ENCODE peak calls at places on chromosomes 6 and 20, in nine cellular contexts. K is D721Med, P is lower lobe of right lung, S is hepatocyte, D is GM10248, M is BJ, O is AG10803, U is pancreas, A is AG09319. Y is an unnamed sample.

GRCh38 chr20:44012466-44013226 is 98.0 kb downstream of the TOX2 start:
- DNase-seq in A (no peak), U (no peak), P (no peak), O (no peak), M (no peak), K (no peak), S (no peak), D (no peak), Y (no peak)

GRCh38 chr6:28789553-28790083 is 134.2 kb downstream of the TRIM27 start:
- DNase-seq in U (no peak), D (no peak), O (peak), K (no peak), P (no peak), A (no peak), M (no peak), S (peak), Y (no peak)

GRCh38 chr6:108760158-108761050 is 87.8 kb upstream of the ARMC2 start:
- DNase-seq in O (peak), D (no peak), S (peak), U (peak), A (no peak), K (no peak), P (no peak), M (no peak), Y (no peak)

GRCh38 chr20:53354314-53354713 is 239.3 kb downstream of the ZNF217 start:
- DNase-seq in U (no peak), O (no peak), S (no peak), D (no peak), P (no peak), A (no peak), K (no peak), M (no peak), Y (no peak)

GRCh38 chr6:168192195-168192900 is 113.3 kb upstream of the FRMD1 start:
- DNase-seq in D (no peak), M (no peak), U (no peak), S (no peak), K (no peak), A (no peak), P (no peak), O (no peak), Y (no peak)

GRCh38 chr6:148716811-148717210 is 30.0 kb upstream of the UST start:
- DNase-seq in S (no peak), U (no peak), D (no peak), O (peak), A (no peak), K (no peak), M (no peak), P (no peak), Y (no peak)

GRCh38 chr6:9398794-9399373 is 963.5 kb upstream of the SLC35B3 start:
- DNase-seq in A (no peak), O (peak), S (peak), D (no peak), K (no peak), M (no peak), U (peak), P (no peak), Y (no peak)

GRCh38 chr20:36775196-36775595 is 1.6 kb upstream of the DSN1 start:
- DNase-seq in K (no peak), S (no peak), D (no peak), M (no peak), O (no peak), P (no peak), A (no peak), U (no peak), Y (no peak)

GRCh38 chr6:112360498-112360897 is 13.4 kb downstream of the RFPL4B start:
- DNase-seq in K (no peak), M (no peak), S (no peak), U (no peak), O (peak), A (no peak), D (no peak), P (no peak), Y (no peak)

GRCh38 chr20:47067776-47068175 is 173.1 kb downstream of the EYA2 start:
- DNase-seq in U (no peak), M (no peak), S (no peak), K (no peak), D (no peak), O (no peak), A (no peak), P (no peak), Y (no peak)

GRCh38 chr6:27814665-27815424 is 97.4 kb downstream of the OR2B2 start:
- DNase-seq in K (no peak), U (peak), M (peak), A (peak), O (peak), S (peak), D (peak), P (no peak), Y (peak)

GRCh38 chr20:31543966-31544598 is 29.8 kb downstream of the HM13 start:
- DNase-seq in A (peak), U (no peak), S (peak), O (peak), D (no peak), P (no peak), M (peak), K (no peak), Y (no peak)

GRCh38 chr6:3268680-3269079 is 9.9 kb downstream of the PSMG4 start:
- DNase-seq in M (no peak), U (no peak), P (no peak), D (no peak), A (no peak), S (no peak), O (no peak), K (no peak), Y (no peak)

GRCh38 chr6:134007077-134007476 is 45.3 kb downstream of the SLC2A12 start:
- DNase-seq in K (no peak), O (no peak), D (no peak), P (peak), U (peak), M (no peak), S (no peak), A (no peak), Y (no peak)

GRCh38 chr20:46343358-46344357 is 35.4 kb upstream of the CDH22 start:
- DNase-seq in U (no peak), K (no peak), S (no peak), P (no peak), M (no peak), A (no peak), D (no peak), O (no peak), Y (no peak)

GRCh38 chr6:89679215-89680120 is 40.9 kb upstream of the LYRM2 start:
- DNase-seq in D (no peak), U (no peak), A (no peak), S (no peak), M (no peak), P (no peak), K (no peak), O (no peak), Y (no peak)

GRCh38 chr6:137704802-137705165 is 162.3 kb upstream of the TNFAIP3 start:
- DNase-seq in D (no peak), A (no peak), O (no peak), S (no peak), M (no peak), P (no peak), K (no peak), U (no peak), Y (no peak)

GRCh38 chr20:50850721-50851286 is 55.9 kb downstream of the BCAS4 start:
- DNase-seq in A (no peak), K (no peak), P (no peak), S (peak), U (no peak), O (no peak), M (no peak), D (no peak), Y (no peak)

GRCh38 chr20:25399038-25399430 is 8.4 kb upstream of the ABHD12 start:
- DNase-seq in O (peak), K (no peak), M (peak), U (no peak), P (no peak), S (peak), A (no peak), D (peak), Y (peak)

DNA sequence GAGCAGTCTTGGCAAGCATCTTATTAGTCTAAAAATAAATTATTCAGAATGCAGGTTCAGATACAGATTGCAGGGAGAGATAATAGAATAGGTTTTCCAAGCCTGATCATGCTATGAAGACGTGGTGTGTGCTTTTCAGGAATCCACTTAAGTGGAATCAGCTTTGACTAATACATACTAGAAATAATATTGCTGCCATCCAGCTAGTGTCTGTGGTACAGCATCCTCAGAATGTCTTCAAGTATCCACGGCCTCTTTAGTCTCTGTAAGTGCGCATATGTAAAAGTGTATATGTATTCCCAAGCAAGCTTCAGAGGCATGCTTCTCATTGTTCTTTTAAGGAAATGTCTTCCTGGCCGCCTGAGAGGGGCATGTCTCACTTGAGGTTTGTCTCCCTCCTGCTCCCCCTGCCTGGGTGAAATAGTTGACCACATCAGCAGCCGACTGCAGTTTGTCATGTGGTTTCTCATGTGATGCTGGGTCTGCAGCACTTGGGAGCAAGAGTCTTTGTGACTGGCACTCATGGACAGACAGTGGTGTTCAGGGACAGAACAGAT is 150.9 kb downstream of the PRL start:
- DNase-seq in U (no peak), O (peak), M (peak), D (no peak), P (no peak), A (peak), K (no peak), S (peak), Y (peak)
- TF ChIP-seq CTCF in U (no peak), O (peak), M (peak), D (no peak), P (peak), A (peak), K (peak), S (peak), Y (peak)

GRCh38 chr6:142398353-142398752 is 96.5 kb downstream of the ADGRG6 start:
- DNase-seq in A (no peak), P (no peak), S (no peak), O (no peak), M (no peak), K (no peak), U (no peak), D (no peak), Y (no peak)
- TF ChIP-seq CTCF in A (no peak), P (no peak), S (no peak), O (no peak), M (no peak), K (no peak), U (no peak), D (no peak), Y (no peak)

DNA sequence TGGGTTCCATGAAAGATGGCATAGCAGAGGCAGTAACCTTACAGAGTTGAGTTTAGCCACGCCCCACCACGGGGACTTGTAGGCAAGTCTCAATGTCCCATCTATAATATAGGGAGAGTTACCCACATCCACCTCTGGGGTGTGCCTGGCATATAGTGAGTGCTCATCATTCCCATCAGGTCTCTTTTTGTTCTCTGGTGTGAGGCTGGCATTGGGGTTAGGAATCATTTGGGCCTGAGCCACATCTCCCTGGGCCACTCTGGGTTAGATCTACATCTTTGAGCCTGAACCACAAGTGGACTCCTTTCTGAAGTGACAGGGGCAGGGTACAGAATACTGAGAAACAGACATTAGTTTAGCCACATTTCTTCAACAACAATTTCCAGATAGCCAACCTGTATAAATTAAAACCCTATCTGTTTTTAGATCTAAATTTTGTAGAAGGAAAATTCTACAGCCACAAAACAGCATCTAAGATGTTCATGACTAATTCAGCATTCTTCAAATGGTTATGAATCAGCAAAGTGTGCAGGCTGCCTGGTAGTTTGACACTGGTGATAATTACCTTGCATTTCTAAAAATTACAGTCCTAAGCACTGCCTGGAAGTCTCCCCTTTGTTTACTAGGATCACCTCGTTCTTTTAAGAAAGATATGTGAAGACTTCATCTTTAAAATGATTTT is 20.1 kb downstream of the RNF24 start:
- DNase-seq in S (no peak), M (no peak), D (no peak), U (no peak), O (peak), P (no peak), A (no peak), K (no peak), Y (no peak)
- TF ChIP-seq CTCF in S (no peak), M (no peak), D (no peak), U (no peak), O (no peak), P (no peak), A (no peak), K (no peak), Y (no peak)

GRCh38 chr6:48087448-48087847 is 23.5 kb downstream of the PTCHD4 start:
- DNase-seq in O (no peak), A (no peak), D (no peak), U (no peak), K (no peak), M (no peak), P (no peak), S (peak), Y (no peak)
- TF ChIP-seq CTCF in O (no peak), A (peak), D (peak), U (no peak), K (peak), M (peak), P (peak), S (peak), Y (peak)

GRCh38 chr20:38231786-38232130 is 28.8 kb downstream of the KIAA1755 start:
- DNase-seq in O (peak), S (no peak), D (no peak), P (no peak), A (no peak), U (no peak), M (no peak), K (no peak), Y (no peak)

GRCh38 chr20:38228436-38228835 is 32.1 kb downstream of the KIAA1755 start:
- DNase-seq in K (no peak), A (no peak), O (no peak), U (no peak), D (no peak), M (no peak), S (no peak), P (no peak), Y (no peak)

GRCh38 chr20:38230253-38230551 is 30.3 kb downstream of the KIAA1755 start:
- DNase-seq in P (no peak), A (no peak), K (no peak), S (no peak), M (no peak), D (no peak), O (no peak), U (no peak), Y (no peak)

GRCh38 chr20:38229376-38230252 is 30.9 kb downstream of the KIAA1755 start:
- DNase-seq in D (peak), A (no peak), P (no peak), O (no peak), S (no peak), U (no peak), M (no peak), K (peak), Y (no peak)

GRCh38 chr20:38230957-38231785 is 29.4 kb downstream of the KIAA1755 start:
- DNase-seq in U (no peak), M (no peak), O (no peak), D (no peak), P (no peak), A (no peak), K (no peak), S (no peak), Y (no peak)
- TF ChIP-seq CTCF in U (no peak), M (no peak), O (no peak), D (no peak), P (no peak), A (no peak), K (no peak), S (no peak), Y (no peak)

DNA sequence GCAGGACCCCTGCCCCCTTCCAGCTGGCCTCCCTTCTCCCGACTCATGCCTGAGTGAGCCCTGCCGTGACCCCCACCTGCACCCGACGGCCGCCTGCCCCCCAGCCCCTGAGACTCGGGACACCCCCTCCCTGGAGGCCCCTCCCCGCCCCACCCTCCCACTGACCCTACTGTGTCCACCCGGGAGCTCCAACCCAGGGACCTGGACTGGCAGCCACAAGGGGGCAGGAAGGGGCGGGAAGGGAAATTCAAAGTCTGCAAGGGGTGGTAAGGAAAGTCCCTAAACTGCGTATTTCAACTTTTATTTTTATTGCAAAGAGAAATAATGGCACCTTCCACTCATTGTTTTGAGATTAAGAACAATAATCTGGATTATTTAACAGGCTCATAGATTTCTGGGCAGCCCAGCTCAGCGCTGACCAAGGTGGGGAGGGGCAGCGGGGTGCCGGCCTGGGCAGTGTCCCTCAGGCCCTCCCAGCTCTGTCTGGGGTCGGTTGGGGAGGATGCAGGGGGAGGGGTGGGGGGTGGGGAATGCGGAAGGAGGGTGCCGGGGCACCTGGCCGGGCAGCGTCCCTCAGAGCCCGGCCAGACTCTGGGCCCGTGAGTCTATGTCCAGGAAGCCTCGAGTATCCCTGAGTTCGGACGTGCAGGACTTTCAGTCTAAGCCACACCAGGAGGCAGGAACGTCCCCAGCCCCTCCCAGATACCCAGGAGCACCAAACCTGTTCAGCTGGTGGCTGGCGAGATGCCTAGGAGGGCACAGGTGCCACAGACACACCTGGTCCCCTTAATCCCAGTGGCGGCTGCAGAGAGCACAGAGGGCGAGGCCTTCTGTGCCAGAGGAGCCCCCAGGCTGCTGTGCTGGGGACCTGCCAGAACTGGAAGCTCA is 1.3 kb upstream of the PTK6 start:
- DNase-seq in P (peak), A (no peak), S (peak), K (no peak), D (peak), O (peak), M (no peak), U (peak), Y (no peak)
- TF ChIP-seq CTCF in P (peak), A (no peak), S (no peak), K (no peak), D (peak), O (no peak), M (no peak), U (no peak), Y (no peak)